ENCODE peak calls at places on chromosome 13, in eight cellular contexts. One of them, this sample, is unnamed.

GRCh38 chr13:51895906-51896888 is 34.4 kb downstream of the CCDC70 start:
- DNase-seq in AG09309: peak; percentile 20
- DNase-seq in coronary artery: no peak
- DNase-seq in esophagus squamous epithelium: no peak
- DNase-seq in Caco-2: peak; percentile 75
- DNase-seq in progenitor cell of endocrine pancreas: peak; percentile 38
- DNase-seq in H9: peak; percentile 68
- DNase-seq in GM23338: peak; percentile 81
- DNase-seq in this sample: peak; percentile 69

GRCh38 chr13:83007226-83007625 is 875.0 kb downstream of the SLITRK1 start:
- DNase-seq in GM23338: no peak
- DNase-seq in H9: no peak
- DNase-seq in Caco-2: no peak
- DNase-seq in coronary artery: no peak
- DNase-seq in AG09309: no peak
- DNase-seq in esophagus squamous epithelium: no peak
- DNase-seq in progenitor cell of endocrine pancreas: no peak
- DNase-seq in this sample: no peak

GRCh38 chr13:52713894-52714293 is 25.7 kb downstream of the CNMD start:
- DNase-seq in H9: no peak
- DNase-seq in AG09309: no peak
- DNase-seq in GM23338: no peak
- DNase-seq in coronary artery: no peak
- DNase-seq in esophagus squamous epithelium: no peak
- DNase-seq in Caco-2: no peak
- DNase-seq in progenitor cell of endocrine pancreas: no peak
- DNase-seq in this sample: no peak

GRCh38 chr13:20848944-20849343 is 53.6 kb downstream of the XPO4 start:
- DNase-seq in GM23338: no peak
- DNase-seq in Caco-2: no peak
- DNase-seq in progenitor cell of endocrine pancreas: no peak
- DNase-seq in AG09309: no peak
- DNase-seq in H9: no peak
- DNase-seq in coronary artery: no peak
- DNase-seq in esophagus squamous epithelium: no peak
- DNase-seq in this sample: no peak

GRCh38 chr13:66216723-66217122 is 1013.4 kb downstream of the PCDH9 start:
- DNase-seq in progenitor cell of endocrine pancreas: no peak
- DNase-seq in GM23338: no peak
- DNase-seq in coronary artery: no peak
- DNase-seq in Caco-2: no peak
- DNase-seq in esophagus squamous epithelium: no peak
- DNase-seq in H9: no peak
- DNase-seq in AG09309: no peak
- DNase-seq in this sample: no peak

GRCh38 chr13:108915634-108916497 is 286.5 kb downstream of the MYO16 start:
- DNase-seq in AG09309: peak; percentile 55
- DNase-seq in H9: peak; percentile 76
- DNase-seq in progenitor cell of endocrine pancreas: peak; percentile 46
- DNase-seq in GM23338: peak; percentile 62
- DNase-seq in esophagus squamous epithelium: peak; percentile 15
- DNase-seq in Caco-2: peak; percentile 73
- DNase-seq in coronary artery: peak; percentile 91
- DNase-seq in this sample: no peak

GRCh38 chr13:23407996-23408395 is 25.5 kb downstream of the SACS start:
- DNase-seq in esophagus squamous epithelium: no peak
- DNase-seq in GM23338: no peak
- DNase-seq in coronary artery: no peak
- DNase-seq in H9: no peak
- DNase-seq in AG09309: no peak
- DNase-seq in progenitor cell of endocrine pancreas: no peak
- DNase-seq in Caco-2: no peak
- DNase-seq in this sample: no peak

GRCh38 chr13:75762066-75762937 is 126.2 kb downstream of the LMO7 start:
- DNase-seq in H9: no peak
- DNase-seq in GM23338: no peak
- DNase-seq in coronary artery: no peak
- DNase-seq in progenitor cell of endocrine pancreas: no peak
- DNase-seq in AG09309: no peak
- DNase-seq in Caco-2: peak; percentile 31
- DNase-seq in esophagus squamous epithelium: no peak
- DNase-seq in this sample: no peak

GRCh38 chr13:102870677-102871415 is 25.0 kb downstream of the ERCC5 start:
- DNase-seq in esophagus squamous epithelium: no peak
- DNase-seq in AG09309: no peak
- DNase-seq in H9: peak; percentile 58
- DNase-seq in coronary artery: no peak
- DNase-seq in Caco-2: peak; percentile 76
- DNase-seq in progenitor cell of endocrine pancreas: peak; percentile 41
- DNase-seq in GM23338: peak; percentile 83
- DNase-seq in this sample: peak; percentile 71

GRCh38 chr13:95382906-95383305 is 81.7 kb upstream of the ABCC4 start:
- DNase-seq in esophagus squamous epithelium: no peak
- DNase-seq in coronary artery: no peak
- DNase-seq in AG09309: no peak
- DNase-seq in progenitor cell of endocrine pancreas: no peak
- DNase-seq in GM23338: no peak
- DNase-seq in H9: no peak
- DNase-seq in Caco-2: no peak
- DNase-seq in this sample: no peak

GRCh38 chr13:67296511-67296910 is 66.4 kb upstream of the PCDH9 start:
- DNase-seq in AG09309: no peak
- DNase-seq in H9: no peak
- DNase-seq in progenitor cell of endocrine pancreas: no peak
- DNase-seq in Caco-2: no peak
- DNase-seq in esophagus squamous epithelium: no peak
- DNase-seq in GM23338: no peak
- DNase-seq in coronary artery: no peak
- DNase-seq in this sample: no peak

GRCh38 chr13:75867718-75868117 is 231.6 kb downstream of the LMO7 start:
- DNase-seq in Caco-2: no peak
- DNase-seq in coronary artery: no peak
- DNase-seq in progenitor cell of endocrine pancreas: no peak
- DNase-seq in esophagus squamous epithelium: no peak
- DNase-seq in H9: no peak
- DNase-seq in AG09309: no peak
- DNase-seq in GM23338: no peak
- DNase-seq in this sample: no peak

GRCh38 chr13:48828962-48829405 is 146.7 kb upstream of the FNDC3A start:
- DNase-seq in AG09309: no peak
- DNase-seq in progenitor cell of endocrine pancreas: no peak
- DNase-seq in Caco-2: no peak
- DNase-seq in GM23338: peak; percentile 41
- DNase-seq in esophagus squamous epithelium: no peak
- DNase-seq in coronary artery: no peak
- DNase-seq in H9: peak; percentile 38
- DNase-seq in this sample: no peak

GRCh38 chr13:113763254-113763653 is 4.2 kb downstream of the TMEM255B start:
- DNase-seq in Caco-2: no peak
- DNase-seq in AG09309: no peak
- DNase-seq in progenitor cell of endocrine pancreas: no peak
- DNase-seq in H9: no peak
- DNase-seq in coronary artery: no peak
- DNase-seq in esophagus squamous epithelium: no peak
- DNase-seq in GM23338: no peak
- DNase-seq in this sample: no peak

GRCh38 chr13:33626407-33626806 is 191.5 kb upstream of the RFC3 start:
- DNase-seq in GM23338: no peak
- DNase-seq in coronary artery: no peak
- DNase-seq in AG09309: no peak
- DNase-seq in esophagus squamous epithelium: no peak
- DNase-seq in Caco-2: no peak
- DNase-seq in progenitor cell of endocrine pancreas: no peak
- DNase-seq in H9: no peak
- DNase-seq in this sample: no peak

GRCh38 chr13:38687246-38688229 is 661 bp downstream of the FREM2 start:
- DNase-seq in coronary artery: no peak
- DNase-seq in esophagus squamous epithelium: no peak
- DNase-seq in AG09309: no peak
- DNase-seq in progenitor cell of endocrine pancreas: peak; percentile 44
- DNase-seq in Caco-2: no peak
- DNase-seq in H9: peak; percentile 51
- DNase-seq in GM23338: peak; percentile 69
- DNase-seq in this sample: peak; percentile 67

GRCh38 chr13:41974262-41974900 is 13.5 kb upstream of the VWA8 start:
- DNase-seq in progenitor cell of endocrine pancreas: no peak
- DNase-seq in AG09309: no peak
- DNase-seq in GM23338: no peak
- DNase-seq in Caco-2: no peak
- DNase-seq in H9: no peak
- DNase-seq in esophagus squamous epithelium: no peak
- DNase-seq in coronary artery: no peak
- DNase-seq in this sample: no peak

GRCh38 chr13:92573467-92574057 is 653.0 kb upstream of the GPC6 start:
- DNase-seq in progenitor cell of endocrine pancreas: no peak
- DNase-seq in GM23338: peak; percentile 84
- DNase-seq in esophagus squamous epithelium: no peak
- DNase-seq in Caco-2: peak; percentile 17
- DNase-seq in H9: peak; percentile 50
- DNase-seq in coronary artery: no peak
- DNase-seq in AG09309: no peak
- DNase-seq in this sample: peak; percentile 31
- TF ChIP-seq CTCF in progenitor cell of endocrine pancreas: peak; percentile 57
- TF ChIP-seq CTCF in GM23338: peak; percentile 73
- TF ChIP-seq CTCF in esophagus squamous epithelium: no peak
- TF ChIP-seq CTCF in Caco-2: no peak
- TF ChIP-seq CTCF in H9: peak; percentile 76
- TF ChIP-seq CTCF in coronary artery: no peak
- TF ChIP-seq CTCF in AG09309: no peak
- TF ChIP-seq CTCF in this sample: peak; percentile 67

DNA sequence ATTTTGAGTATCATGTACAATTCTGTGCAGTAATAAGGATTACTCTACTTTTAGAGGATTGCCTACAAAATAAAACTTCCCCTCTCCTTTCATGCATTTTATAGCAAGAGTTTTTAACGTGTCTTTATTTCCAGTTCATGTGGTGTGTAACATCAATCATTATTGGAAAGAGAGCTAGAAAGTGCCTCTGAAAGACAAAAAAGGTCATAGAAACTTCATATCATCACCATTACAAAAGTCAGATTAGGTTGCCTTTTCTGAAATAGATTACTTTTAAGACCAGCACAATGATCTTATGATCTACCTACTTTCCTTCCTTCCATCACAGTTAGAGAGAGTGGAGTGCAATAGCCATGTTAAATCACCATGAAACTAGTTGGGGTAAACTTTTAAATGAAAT is 12.6 kb downstream of the DACH1 start:
- DNase-seq in AG09309: no peak
- DNase-seq in progenitor cell of endocrine pancreas: no peak
- DNase-seq in esophagus squamous epithelium: no peak
- DNase-seq in coronary artery: no peak
- DNase-seq in H9: no peak
- DNase-seq in GM23338: no peak
- DNase-seq in Caco-2: no peak
- DNase-seq in this sample: no peak
- TF ChIP-seq CTCF in AG09309: no peak
- TF ChIP-seq CTCF in progenitor cell of endocrine pancreas: no peak
- TF ChIP-seq CTCF in esophagus squamous epithelium: no peak
- TF ChIP-seq CTCF in coronary artery: no peak
- TF ChIP-seq CTCF in H9: no peak
- TF ChIP-seq CTCF in GM23338: no peak
- TF ChIP-seq CTCF in Caco-2: no peak
- TF ChIP-seq CTCF in this sample: no peak

GRCh38 chr13:93411281-93411680 is 184.7 kb downstream of the GPC6 start:
- DNase-seq in AG09309: no peak
- DNase-seq in progenitor cell of endocrine pancreas: no peak
- DNase-seq in H9: no peak
- DNase-seq in esophagus squamous epithelium: no peak
- DNase-seq in GM23338: no peak
- DNase-seq in coronary artery: no peak
- DNase-seq in Caco-2: no peak
- DNase-seq in this sample: no peak

GRCh38 chr13:93413972-93414717 is 187.5 kb downstream of the GPC6 start:
- DNase-seq in esophagus squamous epithelium: no peak
- DNase-seq in H9: no peak
- DNase-seq in coronary artery: no peak
- DNase-seq in Caco-2: no peak
- DNase-seq in GM23338: peak; percentile 58
- DNase-seq in AG09309: no peak
- DNase-seq in progenitor cell of endocrine pancreas: no peak
- DNase-seq in this sample: no peak

GRCh38 chr13:93409816-93410215 is 183.2 kb downstream of the GPC6 start:
- DNase-seq in Caco-2: no peak
- DNase-seq in H9: no peak
- DNase-seq in GM23338: no peak
- DNase-seq in AG09309: no peak
- DNase-seq in coronary artery: no peak
- DNase-seq in progenitor cell of endocrine pancreas: no peak
- DNase-seq in esophagus squamous epithelium: no peak
- DNase-seq in this sample: no peak

DNA sequence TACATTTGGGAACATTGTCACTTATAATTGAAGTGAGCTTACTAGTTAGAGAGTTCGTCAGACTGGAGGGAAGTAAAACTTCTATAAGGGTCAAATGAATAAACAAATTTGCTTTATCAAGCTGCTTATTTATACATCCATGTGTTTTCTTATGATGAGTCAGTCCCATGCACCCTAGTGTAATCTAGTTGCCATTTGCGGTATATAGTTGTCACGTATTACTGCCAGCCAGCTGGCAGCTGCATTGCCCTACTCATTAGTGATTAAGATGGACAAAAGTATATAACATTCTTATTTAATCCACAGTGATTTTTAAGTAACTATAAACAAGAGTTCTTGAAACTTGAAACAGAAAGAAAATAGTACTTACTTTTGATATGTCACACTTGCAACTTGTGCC is 182.4 kb downstream of the GPC6 start:
- DNase-seq in coronary artery: no peak
- DNase-seq in progenitor cell of endocrine pancreas: no peak
- DNase-seq in AG09309: no peak
- DNase-seq in Caco-2: no peak
- DNase-seq in GM23338: no peak
- DNase-seq in H9: no peak
- DNase-seq in esophagus squamous epithelium: no peak
- DNase-seq in this sample: no peak
- TF ChIP-seq CTCF in coronary artery: no peak
- TF ChIP-seq CTCF in progenitor cell of endocrine pancreas: no peak
- TF ChIP-seq CTCF in AG09309: no peak
- TF ChIP-seq CTCF in Caco-2: no peak
- TF ChIP-seq CTCF in GM23338: no peak
- TF ChIP-seq CTCF in H9: no peak
- TF ChIP-seq CTCF in esophagus squamous epithelium: no peak
- TF ChIP-seq CTCF in this sample: no peak

GRCh38 chr13:97809576-97809975 is 143.9 kb upstream of the IPO5 start:
- DNase-seq in AG09309: no peak
- DNase-seq in GM23338: no peak
- DNase-seq in H9: no peak
- DNase-seq in esophagus squamous epithelium: no peak
- DNase-seq in progenitor cell of endocrine pancreas: no peak
- DNase-seq in Caco-2: no peak
- DNase-seq in coronary artery: no peak
- DNase-seq in this sample: no peak

DNA sequence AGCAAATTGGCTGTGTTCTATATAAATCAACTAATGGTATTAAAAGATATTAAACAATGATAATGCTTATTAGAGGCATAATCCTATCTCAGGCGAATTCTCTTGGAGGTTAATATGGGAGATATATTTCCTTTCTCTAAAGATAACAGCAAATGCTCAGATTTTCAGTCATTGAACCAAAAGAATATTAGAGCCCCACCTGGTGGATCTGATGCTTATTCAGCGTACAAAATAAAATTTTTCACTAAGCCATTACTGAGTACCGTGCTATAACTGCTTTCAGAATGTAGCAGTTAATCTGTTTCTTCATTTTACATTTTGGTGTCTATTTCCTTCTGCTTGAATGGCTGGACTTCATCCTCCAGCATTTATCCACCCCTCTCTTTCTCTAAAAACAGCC is 143.3 kb upstream of the IPO5 start:
- DNase-seq in GM23338: peak; percentile 34
- DNase-seq in progenitor cell of endocrine pancreas: no peak
- DNase-seq in coronary artery: no peak
- DNase-seq in esophagus squamous epithelium: no peak
- DNase-seq in H9: no peak
- DNase-seq in Caco-2: peak; percentile 32
- DNase-seq in AG09309: no peak
- DNase-seq in this sample: no peak
- TF ChIP-seq CTCF in GM23338: peak; percentile 53
- TF ChIP-seq CTCF in progenitor cell of endocrine pancreas: peak; percentile 57
- TF ChIP-seq CTCF in coronary artery: no peak
- TF ChIP-seq CTCF in esophagus squamous epithelium: peak; percentile 35
- TF ChIP-seq CTCF in H9: peak; percentile 55
- TF ChIP-seq CTCF in Caco-2: peak; percentile 29
- TF ChIP-seq CTCF in AG09309: peak; percentile 39
- TF ChIP-seq CTCF in this sample: peak; percentile 34

This sample was measured in glutamatergic neuron.